ENCODE peak calls at places on chromosomes 6 and 20, in eight cellular contexts. G is osteocyte, Y is T-helper 2 cell, W is fibroblast of mammary gland, F is B cell, H is activated T-cell treated with anti-CD3 and anti-CD28 coated beads for 1 hour, P is nephron progenitor cell, K is astrocyte of the hippocampus. N is an unnamed sample.

GRCh38 chr6:11367638-11368199 is 135.3 kb upstream of the NEDD9 start:
- DNase-seq in G (no peak), Y (no peak), W (no peak), F (no peak), H (no peak), P (no peak), K (no peak), N (no peak)

GRCh38 chr20:3051385-3052019 is 5.7 kb downstream of the MRPS26 start:
- DNase-seq in G (no peak), Y (no peak), W (no peak), F (no peak), H (no peak), P (no peak), K (no peak), N (no peak)

GRCh38 chr20:3565851-3566250 is 95.0 kb downstream of the ATRN start:
- DNase-seq in G (no peak), Y (no peak), W (no peak), F (no peak), H (no peak), P (no peak), K (no peak), N (no peak)

GRCh38 chr6:30207619-30208295 is 5.4 kb downstream of the TRIM26 start:
- DNase-seq in G (no peak), Y (no peak), W (peak), F (no peak), H (no peak), P (no peak), K (peak), N (no peak)

GRCh38 chr20:23147964-23148720 is 62.0 kb upstream of the CD93 start:
- DNase-seq in G (peak), Y (no peak), W (peak), F (no peak), H (no peak), P (no peak), K (peak), N (no peak)

GRCh38 chr20:6692566-6693168 is 74.8 kb upstream of the BMP2 start:
- DNase-seq in G (no peak), Y (no peak), W (no peak), F (no peak), H (no peak), P (peak), K (peak), N (no peak)

GRCh38 chr20:14199111-14199510 is 138.3 kb downstream of the FLRT3 start:
- DNase-seq in G (no peak), Y (no peak), W (no peak), F (no peak), H (no peak), P (no peak), K (peak), N (no peak)

GRCh38 chr20:13322621-13323020 is 101.5 kb downstream of the ISM1 start:
- DNase-seq in G (no peak), Y (no peak), W (no peak), F (no peak), H (no peak), P (no peak), K (no peak), N (no peak)

N was measured in activated effector memory CD4-positive, alpha-beta T cell treated with anti-CD3 and anti-CD28 coated beads, Interleukin-2, amount 50 U/mL, for 16 hours.